ENCODE peak calls at places on chromosomes 4 and X, in ten cellular contexts. L, B, Z, Y, R, G, P, A, T and U are unnamed samples.

GRCh38 chr4:3867403-3868100 is 101.4 kb downstream of the ADRA2C start:
- DNase-seq in P (no peak), L (no peak), G (no peak), B (peak; percentile 58), T (no peak), Y (peak; percentile 43), A (no peak), R (no peak), Z (no peak), U (no peak)

GRCh38 chr4:146192060-146192459 is 16.5 kb downstream of the LSM6 start:
- DNase-seq in A (no peak), R (no peak), L (no peak), T (peak; percentile 52), Y (no peak), P (peak; percentile 48), B (no peak), G (peak; percentile 46), Z (no peak), U (no peak)

GRCh38 chrX:14718403-14718802 is 154.5 kb downstream of the FANCB start:
- DNase-seq in R (no peak), Z (peak; percentile 10), A (no peak), L (no peak), T (no peak), B (no peak), G (no peak), P (no peak), Y (no peak), U (no peak)

GRCh38 chrX:56728752-56729151 is 291 bp upstream of the NBDY start:
- DNase-seq in Y (no peak), T (no peak), Z (peak; percentile 5), B (no peak), P (peak; percentile 32), R (no peak), L (no peak), G (peak; percentile 20), A (no peak), U (no peak)

GRCh38 chr4:188372856-188373255 is 233.6 kb downstream of the TRIML1 start:
- DNase-seq in L (no peak), Z (peak; percentile 47), B (no peak), Y (no peak), R (peak; percentile 67), A (no peak), G (no peak), P (no peak), T (no peak), U (no peak)

GRCh38 chrX:1466971-1467561 is 14.4 kb upstream of the ASMTL start:
- DNase-seq in Y (peak; percentile 49), L (peak; percentile 11), P (no peak), R (no peak), T (no peak), Z (no peak), A (no peak), G (peak; percentile 69), B (peak; percentile 75), U (no peak)

GRCh38 chr4:82790060-82790660 is 8.4 kb downstream of the SCD5 start:
- DNase-seq in L (no peak), R (no peak), P (no peak), B (no peak), Z (no peak), T (no peak), A (no peak), G (no peak), Y (no peak), U (no peak)

GRCh38 chr4:39626261-39626660 is 12.4 kb downstream of the SMIM14 start:
- DNase-seq in Y (no peak), G (no peak), B (no peak), A (peak; percentile 80), L (no peak), T (no peak), P (no peak), R (no peak), Z (no peak), U (no peak)

GRCh38 chrX:49858341-49858740 is 20.9 kb upstream of the USP27X start:
- DNase-seq in B (no peak), Y (no peak), L (no peak), R (no peak), G (no peak), T (no peak), P (no peak), Z (no peak), A (no peak), U (no peak)

GRCh38 chr4:76738081-76738931 is 159.6 kb downstream of the SOWAHB start:
- DNase-seq in A (peak; percentile 30), R (no peak), Z (peak; percentile 92), Y (peak; percentile 76), G (no peak), L (no peak), B (no peak), T (peak; percentile 66), P (no peak), U (no peak)

GRCh38 chrX:9729161-9729885 is 36.3 kb downstream of the GPR143 start:
- DNase-seq in G (no peak), A (no peak), Z (no peak), T (no peak), L (no peak), Y (no peak), B (no peak), P (no peak), R (no peak), U (no peak)

GRCh38 chr4:113881256-113881655 is 98.2 kb downstream of the ARSJ start:
- DNase-seq in R (no peak), P (no peak), A (no peak), L (no peak), G (no peak), Z (peak; percentile 62), T (no peak), Y (no peak), B (no peak), U (no peak)

GRCh38 chr4:25172964-25173917 is 13.0 kb upstream of the SEPSECS start:
- DNase-seq in Y (peak; percentile 70), B (no peak), A (no peak), L (no peak), T (peak; percentile 58), G (no peak), Z (peak; percentile 100), P (peak; percentile 30), R (peak; percentile 86), U (no peak)

GRCh38 chr4:17884063-17884462 is 73.3 kb downstream of the NCAPG start:
- DNase-seq in T (no peak), L (no peak), Y (no peak), Z (peak; percentile 61), P (no peak), G (no peak), B (no peak), A (no peak), R (no peak), U (no peak)

GRCh38 chrX:40012039-40012799 is 85.5 kb downstream of the BCOR start:
- DNase-seq in Z (peak; percentile 71), P (no peak), T (peak; percentile 61), L (no peak), G (peak; percentile 26), R (no peak), B (peak; percentile 71), Y (peak; percentile 75), A (no peak), U (peak; percentile 85)

GRCh38 chr4:165872443-165873297 is at the start of gene TLL1:
- DNase-seq in G (no peak), B (no peak), T (peak; percentile 28), Z (no peak), Y (no peak), P (peak; percentile 65), A (no peak), L (no peak), R (no peak), U (no peak)

GRCh38 chr4:157270108-157270507 is 49.6 kb downstream of the GRIA2 start:
- DNase-seq in G (no peak), T (no peak), B (no peak), Y (no peak), A (no peak), P (no peak), R (no peak), Z (no peak), L (no peak), U (no peak)

DNA sequence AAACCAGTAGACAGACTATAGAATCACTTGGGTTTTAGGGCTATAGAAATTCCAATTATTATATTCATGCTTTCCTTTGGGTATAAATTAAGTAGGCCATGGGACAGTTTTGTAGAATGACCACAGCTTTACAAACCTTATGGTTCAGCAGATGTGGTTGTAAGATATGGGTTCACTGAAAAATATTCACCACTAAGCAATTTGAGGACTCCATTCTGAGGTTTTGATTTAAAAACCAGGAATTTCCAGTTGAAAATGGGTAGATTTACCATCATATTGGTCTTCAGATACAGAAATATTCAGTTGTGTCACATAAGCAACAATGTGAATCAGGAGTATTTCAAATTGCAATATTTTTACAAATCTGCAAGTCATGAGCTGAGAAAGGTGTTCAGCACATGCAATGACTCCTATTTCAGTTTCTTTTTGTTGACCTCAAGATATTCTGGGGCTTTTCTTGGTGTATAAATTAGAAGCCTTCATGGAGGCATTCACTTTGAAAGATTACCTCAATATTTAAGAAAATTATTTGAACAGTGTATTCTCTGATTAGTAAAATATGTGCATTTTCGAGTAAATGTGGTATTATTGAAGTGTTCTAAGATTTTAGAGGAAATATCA is 218.4 kb upstream of the HCCS start:
- DNase-seq in Y (no peak), Z (peak; percentile 35), A (no peak), T (no peak), L (no peak), R (no peak), B (no peak), P (no peak), G (no peak), U (no peak)
- H3K27ac ChIP-seq in Y (no peak overlapping the region), Z (no peak overlapping the region), A (no peak overlapping the region), T (no peak overlapping the region), L (no peak overlapping the region), R (no peak overlapping the region), B (no peak overlapping the region), P (no peak overlapping the region), G (no peak overlapping the region), U (no peak overlapping the region)

DNA sequence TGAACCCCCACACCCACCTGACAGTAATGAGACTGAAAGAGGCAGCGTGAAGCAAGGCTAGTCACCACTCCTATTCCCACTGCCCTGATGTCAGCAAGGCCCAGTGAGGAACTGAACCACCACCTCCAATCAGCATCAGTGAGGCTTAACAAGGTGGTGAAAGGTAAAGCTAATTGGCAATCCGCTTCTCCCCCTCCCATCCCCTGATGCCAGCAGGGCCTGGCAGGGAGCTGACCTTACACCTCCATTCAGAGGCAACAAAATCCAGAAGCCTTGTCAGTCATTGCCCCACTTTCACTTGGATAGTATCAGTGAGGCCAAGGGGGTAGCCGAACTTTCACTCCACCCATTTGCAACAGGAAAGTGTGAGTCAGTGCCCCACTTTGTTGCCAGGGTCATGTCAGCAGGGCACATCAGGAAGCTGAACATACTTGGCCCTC is 60.8 kb downstream of the AWAT2 start:
- DNase-seq in P (no peak), Y (no peak), R (peak; percentile 6), Z (no peak), L (no peak), T (peak; percentile 69), B (no peak), G (no peak), A (no peak), U (no peak)
- TF ChIP-seq POLR2A in P (no peak), Y (no peak), R (no peak), Z (no peak), L (no peak), T (no peak), B (no peak), G (no peak), A (no peak), U (no peak)

GRCh38 chr4:81030061-81030616 is 369 bp upstream of the BMP3 start:
- DNase-seq in P (no peak), Y (no peak), B (no peak), R (no peak), A (no peak), G (no peak), Z (no peak), T (no peak), L (no peak), U (no peak)
- H3K27ac ChIP-seq in P (no peak overlapping the region), Y (peak overlapping the region; percentile 86), B (no peak overlapping the region), R (no peak overlapping the region), A (no peak overlapping the region), G (peak overlapping the region; percentile 77), Z (no peak overlapping the region), T (no peak overlapping the region), L (no peak overlapping the region), U (peak overlapping the region; percentile 79)

GRCh38 chrX:103404225-103405008 is 28.1 kb downstream of the BEX3 start:
- DNase-seq in A (peak; percentile 33), B (peak; percentile 78), Y (peak; percentile 76), T (peak; percentile 64), P (peak; percentile 89), L (no peak), G (peak; percentile 62), Z (peak; percentile 91), R (peak; percentile 59), U (peak; percentile 75)
- TF ChIP-seq POLR2A in A (peak; percentile 26), B (no peak), Y (no peak), T (no peak), P (no peak), L (no peak), G (no peak), Z (peak; percentile 71), R (no peak), U (peak; percentile 37)